ENCODE peak calls at places on chromosomes 7 and 10, in nine cellular contexts. H, B, G, U, Z, L, F, M and K are unnamed samples.

GRCh38 chr7:12646139-12646538 is 41.3 kb upstream of the ARL4A start:
- DNase-seq in H (no peak), B (no peak), G (no peak), U (no peak), Z (no peak), L (peak), F (no peak), M (no peak), K (no peak)

GRCh38 chr10:44393834-44394547 is 9.1 kb upstream of the CXCL12 start:
- DNase-seq in H (no peak), B (no peak), G (no peak), U (no peak), Z (no peak), L (no peak), F (no peak), M (no peak), K (no peak)

GRCh38 chr7:158676171-158676840 is 28.3 kb downstream of the NCAPG2 start:
- DNase-seq in H (no peak), B (no peak), G (no peak), U (no peak), Z (no peak), L (peak), F (no peak), M (no peak), K (no peak)

GRCh38 chr7:37732253-37732652 is 48.7 kb downstream of the GPR141 start:
- DNase-seq in H (no peak), B (no peak), G (peak), U (peak), Z (peak), L (no peak), F (peak), M (peak), K (peak)

GRCh38 chr7:158317238-158318205 is 270.1 kb downstream of the PTPRN2 start:
- DNase-seq in H (no peak), B (no peak), G (no peak), U (no peak), Z (no peak), L (no peak), F (no peak), M (no peak), K (no peak)

GRCh38 chr10:21919117-21919516 is 84.4 kb downstream of the DNAJC1 start:
- DNase-seq in H (no peak), B (no peak), G (peak), U (no peak), Z (no peak), L (no peak), F (no peak), M (no peak), K (no peak)

GRCh38 chr7:79425665-79426064 is 27.8 kb downstream of the MAGI2 start:
- DNase-seq in H (no peak), B (no peak), G (no peak), U (no peak), Z (no peak), L (no peak), F (no peak), M (no peak), K (no peak)

GRCh38 chr7:151459726-151460473 is 20.0 kb upstream of the CRYGN start:
- DNase-seq in H (peak), B (no peak), G (peak), U (peak), Z (peak), L (peak), F (peak), M (no peak), K (no peak)

GRCh38 chr10:2049560-2049959 is 312.2 kb upstream of the ADARB2 start:
- DNase-seq in H (no peak), B (no peak), G (no peak), U (no peak), Z (no peak), L (no peak), F (no peak), M (no peak), K (no peak)

GRCh38 chr10:131822694-131823245 is 78.0 kb upstream of the PPP2R2D start:
- DNase-seq in H (no peak), B (no peak), G (no peak), U (no peak), Z (no peak), L (no peak), F (no peak), M (no peak), K (no peak)

GRCh38 chr10:128007971-128008370 is 101.1 kb downstream of the PTPRE start:
- DNase-seq in H (no peak), B (no peak), G (no peak), U (no peak), Z (no peak), L (no peak), F (no peak), M (no peak), K (no peak)

GRCh38 chr10:10542368-10542961 is 475.2 kb upstream of the CELF2 start:
- DNase-seq in H (no peak), B (no peak), G (no peak), U (no peak), Z (no peak), L (no peak), F (no peak), M (no peak), K (no peak)

GRCh38 chr7:20331912-20332317 is 1.2 kb downstream of the ITGB8 start:
- DNase-seq in H (no peak), B (no peak), G (no peak), U (no peak), Z (no peak), L (no peak), F (no peak), M (no peak), K (no peak)

GRCh38 chr10:33377658-33378025 is 43.2 kb upstream of the NRP1 start:
- DNase-seq in H (no peak), B (no peak), G (no peak), U (no peak), Z (no peak), L (peak), F (no peak), M (no peak), K (no peak)

GRCh38 chr10:129477051-129477450 is 10.0 kb downstream of the MGMT start:
- DNase-seq in H (no peak), B (no peak), G (no peak), U (no peak), Z (no peak), L (no peak), F (no peak), M (no peak), K (no peak)

GRCh38 chr10:86139066-86139657 is 227.4 kb downstream of the GRID1 start:
- DNase-seq in H (no peak), B (peak), G (peak), U (no peak), Z (peak), L (no peak), F (peak), M (peak), K (no peak)

GRCh38 chr7:1912472-1913289 is 242.6 kb downstream of the ELFN1 start:
- DNase-seq in H (peak), B (no peak), G (no peak), U (no peak), Z (no peak), L (peak), F (peak), M (no peak), K (no peak)

GRCh38 chr7:35280854-35281253 is 27.0 kb upstream of the TBX20 start:
- DNase-seq in H (no peak), B (no peak), G (no peak), U (no peak), Z (no peak), L (no peak), F (no peak), M (no peak), K (no peak)